ENCODE peak calls at places on chromosome X, in eight cellular contexts. I is amniotic stem cell; B is SW480; D is H7; X is activated naive CD8-positive, alpha-beta T cell treated with anti-CD3 and anti-CD28 coated beads for 36 hours; P is NCI-H1105; N is left ventricle myocardium superior; C is iPS-NIHi11. R is an unnamed sample.
A peak's percentile ranks its signal among the peaks of the same experiment; 100 is the strongest.

GRCh38 chrX:1281511-1281910 is 12.9 kb downstream of the CSF2RA start:
- DNase-seq in C (no peak), I (no peak), D (no peak), X (no peak), N (no peak), B (peak; percentile 29), P (no peak), R (peak; percentile 67)

GRCh38 chrX:38175140-38175539 is 45.5 kb downstream of the SRPX start:
- DNase-seq in C (peak; percentile 50), X (peak; percentile 6), I (no peak), N (no peak), P (peak; percentile 13), B (peak; percentile 61), D (peak; percentile 49), R (peak; percentile 18)

GRCh38 chrX:107742754-107743191 is 32.8 kb downstream of the TSC22D3 start:
- DNase-seq in I (no peak), N (peak; percentile 48), D (peak; percentile 65), B (no peak), P (no peak), X (no peak), C (no peak), R (no peak)

GRCh38 chrX:41802958-41803357 is 79.0 kb downstream of the GPR82 start:
- DNase-seq in D (peak; percentile 27), N (no peak), P (no peak), X (no peak), I (no peak), C (no peak), B (no peak), R (no peak)

GRCh38 chrX:139890991-139891700 is 41.7 kb downstream of the ATP11C start:
- DNase-seq in B (no peak), N (no peak), P (no peak), X (no peak), I (peak; percentile 22), D (no peak), C (no peak), R (peak; percentile 79)

GRCh38 chrX:134654398-134655012 is 3.8 kb downstream of the PLAC1 start:
- DNase-seq in C (no peak), P (no peak), I (no peak), N (no peak), D (no peak), B (no peak), X (peak; percentile 28), R (no peak)

GRCh38 chrX:20265221-20265725 is 1.4 kb downstream of the RPS6KA3 start:
- DNase-seq in X (peak; percentile 81), I (peak; percentile 55), B (peak; percentile 74), N (peak; percentile 71), C (peak; percentile 9), D (peak; percentile 28), P (peak; percentile 20), R (peak; percentile 82)

GRCh38 chrX:155028749-155029360 is 2.2 kb downstream of the FUNDC2 start:
- DNase-seq in B (peak; percentile 5), N (no peak), C (no peak), D (no peak), X (no peak), I (no peak), P (no peak), R (peak; percentile 10)